ENCODE peak calls at places on chromosome 1, in nine cellular contexts. I is astrocyte; L is fibroblast of lung; T is heart right ventricle; N is left ventricle myocardium inferior; C is suprapubic skin; X is HL-60; V is CD8-positive, alpha-beta T cell; G is uterus. B is an unnamed sample.

GRCh38 chr1:168408531-168409242 is 128.0 kb downstream of the TBX19 start:
- DNase-seq in I (peak), X (no peak), G (no peak), T (no peak), V (peak), N (no peak), C (no peak), L (peak), B (peak)

GRCh38 chr1:153032677-153033308 is 1.8 kb downstream of the SPRR1B start:
- DNase-seq in I (peak), G (no peak), X (no peak), C (no peak), L (peak), V (no peak), N (no peak), T (no peak), B (peak)

GRCh38 chr1:228922722-228923376 is 187.6 kb downstream of the RHOU start:
- DNase-seq in T (no peak), V (no peak), G (no peak), L (no peak), C (no peak), N (no peak), X (no peak), I (no peak), B (no peak)

GRCh38 chr1:55724551-55725325 is 509.6 kb upstream of the USP24 start:
- DNase-seq in G (no peak), T (no peak), L (peak), I (peak), C (no peak), X (no peak), V (no peak), N (no peak), B (no peak)

GRCh38 chr1:100735244-100735643 is 15.7 kb downstream of the VCAM1 start:
- DNase-seq in C (no peak), L (peak), N (no peak), I (no peak), T (no peak), X (no peak), V (no peak), G (no peak), B (no peak)

GRCh38 chr1:74344396-74344795 is 109.2 kb downstream of the TNNI3K start:
- DNase-seq in C (no peak), T (no peak), I (no peak), G (no peak), L (no peak), X (no peak), V (no peak), N (no peak), B (no peak)

GRCh38 chr1:117003253-117003875 is 1.8 kb downstream of the CD101 start:
- DNase-seq in C (no peak), V (no peak), T (no peak), G (no peak), L (no peak), I (no peak), N (no peak), X (peak), B (no peak)

GRCh38 chr1:150364231-150365003 is 470 bp downstream of the RPRD2 start:
- DNase-seq in L (peak), C (peak), N (peak), T (peak), X (peak), V (peak), G (peak), I (peak), B (peak)

GRCh38 chr1:200181861-200182260 is 154.4 kb downstream of the NR5A2 start:
- DNase-seq in L (no peak), C (no peak), G (no peak), N (no peak), I (no peak), V (no peak), T (no peak), X (no peak), B (peak)

DNA sequence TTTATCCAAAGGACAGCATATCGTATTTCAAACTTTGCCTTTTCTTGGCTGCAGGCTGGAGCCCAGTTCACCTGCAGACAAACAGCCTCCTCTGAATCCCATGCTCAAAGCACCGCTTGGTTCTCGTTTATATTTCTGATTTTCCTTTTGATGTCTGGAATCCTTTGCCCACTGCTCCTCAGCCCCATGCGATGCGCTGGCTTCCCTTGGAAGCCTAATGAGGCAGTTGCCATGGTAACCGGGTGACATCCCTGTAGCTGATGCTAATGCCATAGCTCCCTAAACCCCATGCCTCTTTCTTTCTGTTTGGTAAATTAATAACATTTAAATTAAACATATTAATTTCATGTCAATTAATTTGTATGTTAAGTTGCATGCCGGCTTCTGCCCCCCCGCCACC is 327.1 kb downstream of the PRDM2 start:
- DNase-seq in I (no peak), V (no peak), X (no peak), T (no peak), L (no peak), G (no peak), N (no peak), C (no peak), B (no peak)
- TF ChIP-seq CTCF in I (no peak), V (no peak), X (no peak), T (no peak), L (no peak), G (no peak), N (no peak), C (no peak), B (no peak)

GRCh38 chr1:107138166-107138565 is 2.7 kb upstream of the NTNG1 start:
- DNase-seq in C (no peak), G (no peak), T (no peak), I (peak), L (peak), X (no peak), N (no peak), V (no peak), B (no peak)

GRCh38 chr1:107140703-107141490 is at the start of gene NTNG1:
- DNase-seq in G (no peak), L (peak), N (no peak), T (no peak), X (no peak), V (no peak), I (no peak), C (no peak), B (no peak)

GRCh38 chr1:107141491-107142369 is 891 bp downstream of the NTNG1 start:
- DNase-seq in C (no peak), V (no peak), X (no peak), G (no peak), N (no peak), I (peak), T (peak), L (peak), B (no peak)

GRCh38 chr1:107138767-107139445 is 1.9 kb upstream of the NTNG1 start:
- DNase-seq in C (no peak), T (no peak), L (peak), X (no peak), I (peak), V (no peak), N (no peak), G (no peak), B (no peak)

GRCh38 chr1:107139833-107140702 is 771 bp upstream of the NTNG1 start:
- DNase-seq in N (no peak), L (peak), G (no peak), C (peak), I (peak), T (no peak), V (no peak), X (peak), B (no peak)
- H3K27ac ChIP-seq in N (no peak), L (peak), G (no peak), C (no peak), I (peak), T (no peak), V (no peak), X (no peak), B (no peak)

GRCh38 chr1:9099555-9099954 is 29.3 kb downstream of the GPR157 start:
- DNase-seq in C (no peak), V (no peak), I (no peak), N (no peak), T (no peak), L (no peak), G (no peak), X (no peak), B (no peak)
- TF ChIP-seq CTCF in C (no peak), V (no peak), I (no peak), N (no peak), T (no peak), L (no peak), G (no peak), X (no peak), B (no peak)

GRCh38 chr1:198113302-198113701 is 43.5 kb upstream of the NEK7 start:
- DNase-seq in I (peak), X (no peak), V (no peak), T (no peak), C (no peak), G (no peak), L (peak), N (no peak), B (no peak)

GRCh38 chr1:198121058-198121829 is 35.6 kb upstream of the NEK7 start:
- DNase-seq in C (no peak), G (no peak), X (no peak), L (peak), T (no peak), V (no peak), N (no peak), I (peak), B (peak)

GRCh38 chr1:198116469-198116868 is 40.3 kb upstream of the NEK7 start:
- DNase-seq in X (no peak), L (no peak), I (no peak), T (no peak), N (no peak), V (no peak), G (no peak), C (no peak), B (no peak)

GRCh38 chr1:198118136-198118535 is 38.7 kb upstream of the NEK7 start:
- DNase-seq in L (peak), I (peak), C (no peak), T (peak), N (peak), V (no peak), G (peak), X (no peak), B (no peak)

GRCh38 chr1:198117267-198117666 is 39.5 kb upstream of the NEK7 start:
- DNase-seq in C (no peak), L (peak), X (no peak), G (no peak), T (no peak), N (no peak), I (no peak), V (no peak), B (no peak)
- H3K27ac ChIP-seq in C (no peak), L (peak), X (no peak), G (no peak), T (peak), N (peak), I (peak), V (no peak), B (no peak)

B was measured in RWPE1.